ENCODE peak calls at places on chromosomes 7 and 10, in six cellular contexts. J is erythroblast, F is HS-5, N is putamen, W is choroid plexus epithelial cell, V is T-helper 9 cell. T is an unnamed sample.

GRCh38 chr7:41162612-41163011 is 540.3 kb downstream of the INHBA start:
- DNase-seq in J (no peak), F (no peak), N (no peak), W (peak; percentile 20), V (no peak), T (no peak)

GRCh38 chr10:13256627-13257026 is 22.5 kb upstream of the UCMA start:
- DNase-seq in J (no peak), F (no peak), N (no peak), W (no peak), V (no peak), T (no peak)

GRCh38 chr7:68244411-68244810 is 1247.8 kb downstream of the TYW1 start:
- DNase-seq in J (no peak), F (no peak), N (no peak), W (no peak), V (no peak), T (no peak)

GRCh38 chr7:129952164-129952652 is 552 bp downstream of the UBE2H start:
- DNase-seq in J (peak; percentile 81), F (no peak), N (peak; percentile 56), W (peak; percentile 31), V (peak; percentile 11), T (peak; percentile 56)

GRCh38 chr10:120999868-121000267 is 148.7 kb downstream of the WDR11 start:
- DNase-seq in J (no peak), F (no peak), N (no peak), W (no peak), V (no peak), T (no peak)

GRCh38 chr10:71878327-71879034 is 27.4 kb upstream of the PSAP start:
- DNase-seq in J (peak; percentile 63), F (no peak), N (no peak), W (no peak), V (no peak), T (no peak)

GRCh38 chr7:2257651-2258050 is 15.6 kb downstream of the NUDT1 start:
- DNase-seq in J (no peak), F (no peak), N (no peak), W (no peak), V (no peak), T (no peak)

GRCh38 chr10:103049237-103049636 is 131.1 kb downstream of the CNNM2 start:
- DNase-seq in J (no peak), F (no peak), N (no peak), W (no peak), V (no peak), T (no peak)

GRCh38 chr10:75469018-75469616 is 37.7 kb downstream of the LRMDA start:
- DNase-seq in J (no peak), F (peak; percentile 80), N (no peak), W (peak; percentile 91), V (no peak), T (peak; percentile 62)

GRCh38 chr7:30709549-30709948 is 27.3 kb upstream of the CRHR2 start:
- DNase-seq in J (no peak), F (no peak), N (no peak), W (no peak), V (no peak), T (no peak)

GRCh38 chr7:149558149-149558861 is 60.7 kb upstream of the ZNF746 start:
- DNase-seq in J (no peak), F (peak; percentile 68), N (peak; percentile 80), W (no peak), V (no peak), T (no peak)

GRCh38 chr7:15248514-15248913 is 313.3 kb downstream of the AGMO start:
- DNase-seq in J (no peak), F (no peak), N (no peak), W (no peak), V (no peak), T (no peak)

GRCh38 chr7:143510854-143511592 is 33.4 kb downstream of the TAS2R41 start:
- DNase-seq in J (no peak), F (no peak), N (no peak), W (no peak), V (no peak), T (no peak)

GRCh38 chr7:133783276-133783675 is 343.9 kb upstream of the LRGUK start:
- DNase-seq in J (no peak), F (no peak), N (no peak), W (peak; percentile 3), V (no peak), T (no peak)

GRCh38 chr7:24783731-24784130 is 26.5 kb upstream of the GSDME start:
- DNase-seq in J (no peak), F (no peak), N (no peak), W (no peak), V (no peak), T (no peak)

GRCh38 chr10:97406064-97406463 is 4.9 kb upstream of the RRP12 start:
- DNase-seq in J (peak; percentile 35), F (no peak), N (no peak), W (no peak), V (no peak), T (no peak)

GRCh38 chr10:16520900-16521299 is 779 bp downstream of the C1QL3 start:
- DNase-seq in J (peak; percentile 54), F (no peak), N (no peak), W (peak; percentile 26), V (no peak), T (no peak)

GRCh38 chr7:44291066-44291732 is 34.2 kb downstream of the CAMK2B start:
- DNase-seq in J (peak; percentile 5), F (no peak), N (no peak), W (peak; percentile 93), V (no peak), T (peak; percentile 24)